ENCODE peak calls at places on chromosomes 11 and 22, in four cellular contexts. X is neural progenitor cell, Y is AG04449, E is Ammon's horn. S is an unnamed sample.

GRCh38 chr11:8282621-8283509 is 19.2 kb upstream of the LMO1 start:
- DNase-seq in E (no peak), Y (no peak), X (peak; percentile 67), S (no peak)

GRCh38 chr11:99803501-99803900 is 782.8 kb downstream of the CNTN5 start:
- DNase-seq in X (no peak), Y (no peak), E (no peak), S (no peak)

GRCh38 chr22:21628386-21629261 is 1.2 kb downstream of the YDJC start:
- DNase-seq in E (no peak), X (no peak), Y (no peak), S (no peak)

GRCh38 chr22:39197578-39197977 is 45.1 kb upstream of the CBX7 start:
- DNase-seq in E (no peak), X (no peak), Y (no peak), S (no peak)

GRCh38 chr11:36210529-36210928 is 78.7 kb downstream of the COMMD9 start:
- DNase-seq in Y (no peak), E (no peak), X (no peak), S (no peak)

GRCh38 chr22:36966851-36967535 is 52.3 kb downstream of the TST start:
- DNase-seq in Y (no peak), E (no peak), X (no peak), S (no peak)

GRCh38 chr11:73271936-73272679 is at the start of gene P2RY6:
- DNase-seq in X (no peak), E (peak; percentile 58), Y (peak; percentile 16), S (no peak)

GRCh38 chr11:74090701-74091100 is 80.1 kb downstream of the C2CD3 start:
- DNase-seq in Y (no peak), X (peak; percentile 13), E (no peak), S (no peak)

GRCh38 chr11:62352355-62353336 is 15.4 kb downstream of the ASRGL1 start:
- DNase-seq in X (no peak), E (no peak), Y (no peak), S (no peak)

GRCh38 chr11:47433157-47433556 is 6.9 kb upstream of the PSMC3 start:
- DNase-seq in X (no peak), E (no peak), Y (no peak), S (no peak)

GRCh38 chr22:18021431-18021830 is 2.9 kb downstream of the MICAL3 start:
- DNase-seq in X (no peak), Y (no peak), E (no peak), S (no peak)

GRCh38 chr22:38314992-38315800 is 2.0 kb downstream of the CSNK1E start:
- DNase-seq in X (peak; percentile 26), Y (no peak), E (peak; percentile 51), S (no peak)

GRCh38 chr11:64152841-64153691 is 12.8 kb downstream of the MACROD1 start:
- DNase-seq in E (peak; percentile 57), X (peak; percentile 76), Y (no peak), S (no peak)

GRCh38 chr11:56885182-56885581 is 103.5 kb upstream of the OR5AK2 start:
- DNase-seq in Y (no peak), E (peak; percentile 27), X (peak; percentile 30), S (no peak)

S was measured in non-pigmented ciliary epithelial cell.